ENCODE peak calls at places on chromosome 6, in eight cellular contexts. A, G, S, X, D, H, N and K are unnamed samples.

GRCh38 chr6:138287144-138287955 is 69.1 kb upstream of the PBOV1 start:
- DNase-seq in H (no peak), N (no peak), S (peak), D (no peak), G (no peak), A (peak), X (peak), K (no peak)

GRCh38 chr6:128351255-128351514 is 169.2 kb downstream of the PTPRK start:
- DNase-seq in X (no peak), H (no peak), N (no peak), D (no peak), S (no peak), A (no peak), G (no peak), K (no peak)

GRCh38 chr6:126937426-126937825 is 181.0 kb upstream of the RSPO3 start:
- DNase-seq in S (no peak), H (no peak), A (no peak), G (no peak), D (no peak), X (no peak), N (no peak), K (no peak)

GRCh38 chr6:20657274-20657800 is 123.1 kb downstream of the CDKAL1 start:
- DNase-seq in G (no peak), H (no peak), A (no peak), D (no peak), S (no peak), X (no peak), N (no peak), K (no peak)

GRCh38 chr6:43395822-43396221 is 26.4 kb upstream of the ZNF318 start:
- DNase-seq in X (no peak), G (no peak), H (peak), N (peak), D (no peak), S (no peak), A (peak), K (peak)

GRCh38 chr6:161186173-161186769 is 87.6 kb downstream of the AGPAT4 start:
- DNase-seq in D (no peak), G (no peak), A (peak), H (peak), N (no peak), X (no peak), S (no peak), K (no peak)

GRCh38 chr6:106783631-106784566 is 154.5 kb downstream of the QRSL1 start:
- DNase-seq in D (no peak), S (no peak), H (no peak), N (no peak), A (no peak), G (no peak), X (no peak), K (no peak)

GRCh38 chr6:76697585-76697984 is 625.1 kb upstream of the IMPG1 start:
- DNase-seq in S (peak), D (no peak), N (no peak), X (no peak), G (no peak), H (no peak), A (no peak), K (no peak)

GRCh38 chr6:44071670-44072451 is 55.4 kb downstream of the MRPL14 start:
- DNase-seq in X (no peak), N (no peak), D (no peak), A (no peak), G (no peak), H (no peak), S (no peak), K (no peak)

GRCh38 chr6:43796168-43796567 is 26.2 kb downstream of the VEGFA start:
- DNase-seq in N (no peak), H (no peak), X (no peak), D (no peak), A (no peak), S (no peak), G (no peak), K (no peak)

GRCh38 chr6:138691595-138692057 is 81.9 kb upstream of the CCDC28A start:
- DNase-seq in X (peak), D (no peak), G (no peak), H (no peak), A (no peak), S (no peak), N (no peak), K (no peak)

GRCh38 chr6:169847141-169847674 is 95.8 kb downstream of the ERMARD start:
- DNase-seq in X (no peak), N (no peak), H (no peak), S (no peak), G (no peak), D (no peak), A (peak), K (no peak)

GRCh38 chr6:154041001-154041400 is 2.0 kb downstream of the OPRM1 start:
- DNase-seq in A (no peak), G (no peak), H (no peak), N (no peak), X (no peak), S (no peak), D (no peak), K (no peak)

GRCh38 chr6:139296927-139297326 is 5.1 kb upstream of the TXLNB start:
- DNase-seq in G (no peak), N (no peak), X (no peak), S (no peak), H (no peak), A (no peak), D (no peak), K (no peak)

GRCh38 chr6:52603000-52603795 is 26.3 kb upstream of the TRAM2 start:
- DNase-seq in X (no peak), G (no peak), H (no peak), S (peak), N (no peak), A (no peak), D (no peak), K (no peak)

GRCh38 chr6:99138445-99138844 is 190.7 kb upstream of the FBXL4 start:
- DNase-seq in H (no peak), X (peak), A (no peak), D (no peak), N (no peak), G (no peak), S (no peak), K (no peak)

GRCh38 chr6:20948531-20948930 is 414.3 kb downstream of the CDKAL1 start:
- DNase-seq in S (peak), A (no peak), G (no peak), H (no peak), X (peak), N (no peak), D (no peak), K (no peak)

GRCh38 chr6:7786206-7786605 is 60.3 kb downstream of the BMP6 start:
- DNase-seq in D (no peak), S (no peak), X (no peak), N (no peak), G (no peak), A (no peak), H (no peak), K (no peak)

GRCh38 chr6:115287467-115287866 is 773.2 kb downstream of the FRK start:
- DNase-seq in S (no peak), A (no peak), D (no peak), H (no peak), N (no peak), X (no peak), G (no peak), K (no peak)

GRCh38 chr6:215335-216034 is 76.8 kb upstream of the DUSP22 start:
- DNase-seq in X (no peak), H (no peak), S (peak), N (no peak), A (peak), D (no peak), G (no peak), K (no peak)

GRCh38 chr6:18501313-18502013 is 114.3 kb downstream of the RNF144B start:
- DNase-seq in D (no peak), A (peak), H (peak), S (no peak), G (no peak), X (no peak), N (peak), K (peak)

GRCh38 chr6:28136585-28137457 is 4.9 kb upstream of the ZKSCAN8 start:
- DNase-seq in A (peak), N (peak), G (peak), X (peak), H (peak), S (peak), D (peak), K (peak)

GRCh38 chr6:14673201-14673600 is 555.6 kb downstream of the CD83 start:
- DNase-seq in D (no peak), N (no peak), G (no peak), X (no peak), S (peak), A (no peak), H (no peak), K (no peak)

GRCh38 chr6:87784690-87785089 is 82.7 kb upstream of the AKIRIN2 start:
- DNase-seq in D (no peak), A (peak), X (no peak), N (no peak), S (no peak), H (no peak), G (no peak), K (no peak)

GRCh38 chr6:136290406-136291010 is 862 bp upstream of the BCLAF1 start:
- DNase-seq in D (peak), N (peak), H (no peak), X (peak), G (no peak), S (peak), A (peak), K (peak)

GRCh38 chr6:41092421-41093140 is 19.8 kb downstream of the NFYA start:
- DNase-seq in D (no peak), A (no peak), X (peak), H (no peak), G (no peak), N (no peak), S (peak), K (no peak)